ENCODE peak calls at places on chromosomes 13 and 19, in eight cellular contexts. E is nucleus accumbens; G is left kidney; O is ACHN; D is NCI-H1048; F is activated CD4-positive, CD25-positive, alpha-beta regulatory T cell treated with anti-CD3 and anti-CD28 coated beads, Interleukin-2, amount 50 U/mL, for 16 hours; V is GM23338; R is HTR-8/SVneo. N is an unnamed sample.

GRCh38 chr13:67048084-67048792 is 181.9 kb downstream of the PCDH9 start:
- DNase-seq in R (no peak), V (no peak), F (no peak), D (no peak), O (no peak), G (peak), E (no peak), N (peak)

GRCh38 chr13:44814836-44815235 is 174.4 kb downstream of the NUFIP1 start:
- DNase-seq in E (no peak), D (no peak), G (no peak), V (no peak), R (no peak), O (no peak), F (no peak), N (no peak)

GRCh38 chr13:25844559-25845434 is 207.0 kb downstream of the SHISA2 start:
- DNase-seq in F (no peak), V (no peak), E (no peak), O (no peak), D (no peak), R (no peak), G (no peak), N (no peak)

GRCh38 chr13:24671367-24672117 is 8.7 kb upstream of the ATP12A start:
- DNase-seq in E (no peak), G (peak), O (peak), D (peak), F (no peak), R (peak), V (peak), N (peak)

GRCh38 chr13:20608438-20609020 is 41.6 kb downstream of the IFT88 start:
- DNase-seq in E (peak), G (no peak), F (no peak), R (no peak), O (no peak), V (no peak), D (no peak), N (no peak)

GRCh38 chr19:41307090-41307875 is 2.7 kb upstream of the CCDC97 start:
- DNase-seq in E (no peak), G (no peak), O (no peak), R (no peak), D (no peak), F (no peak), V (no peak), N (no peak)

GRCh38 chr13:37143901-37144300 is 38.4 kb upstream of the CSNK1A1L start:
- DNase-seq in O (no peak), D (no peak), E (no peak), G (no peak), R (no peak), V (no peak), F (no peak), N (no peak)

GRCh38 chr19:46821512-46822359 is 28.9 kb downstream of the AP2S1 start:
- DNase-seq in O (no peak), D (no peak), F (peak), G (peak), R (no peak), E (no peak), V (no peak), N (no peak)

GRCh38 chr13:35720690-35721554 is 244.4 kb upstream of the MAB21L1 start:
- DNase-seq in V (peak), G (peak), R (peak), O (peak), F (no peak), D (no peak), E (peak), N (peak)